ENCODE peak calls at places on chromosomes 16 and 17, in six cellular contexts. E is left ventricle myocardium inferior, V is fibroblast of the aortic adventitia, Y is GM06990, C is left lung, D is mammary epithelial cell. P is an unnamed sample.

GRCh38 chr17:33218657-33219298 is 74.3 kb downstream of the ASIC2 start:
- DNase-seq in Y (no peak), V (peak), D (no peak), C (no peak), E (no peak), P (no peak)

GRCh38 chr16:72442381-72443158 is 270.6 kb upstream of the PMFBP1 start:
- DNase-seq in C (no peak), E (no peak), V (no peak), Y (no peak), D (no peak), P (no peak)

GRCh38 chr17:37417852-37418251 is 11.2 kb downstream of the TADA2A start:
- DNase-seq in Y (no peak), D (no peak), C (no peak), E (no peak), V (no peak), P (no peak)

GRCh38 chr16:27499659-27500055 is 50.1 kb downstream of the GTF3C1 start:
- DNase-seq in V (no peak), D (no peak), E (peak), Y (no peak), C (no peak), P (no peak)

GRCh38 chr17:73262676-73263642 is 1.3 kb upstream of the CPSF4L start:
- DNase-seq in E (no peak), C (no peak), Y (no peak), V (peak), D (no peak), P (no peak)

GRCh38 chr16:82524939-82525338 is 101.8 kb upstream of the CDH13 start:
- DNase-seq in E (no peak), Y (no peak), D (no peak), V (no peak), C (no peak), P (no peak)

GRCh38 chr17:34312080-34312479 is 7.2 kb upstream of the CCL8 start:
- DNase-seq in V (peak), C (no peak), E (no peak), D (no peak), Y (no peak), P (no peak)

GRCh38 chr17:75832164-75832651 is 12.0 kb downstream of the UNC13D start:
- DNase-seq in C (peak), D (peak), V (peak), Y (no peak), E (no peak), P (no peak)

GRCh38 chr16:71250461-71251232 is 20.1 kb upstream of the HYDIN start:
- DNase-seq in C (no peak), Y (no peak), E (no peak), D (peak), V (peak), P (no peak)

GRCh38 chr17:900336-900735 is 79.2 kb downstream of the NXN start:
- DNase-seq in D (no peak), C (no peak), E (no peak), V (peak), Y (no peak), P (no peak)

GRCh38 chr16:82653550-82654511 is 27.1 kb downstream of the CDH13 start:
- DNase-seq in V (peak), D (peak), C (no peak), E (no peak), Y (peak), P (peak)

GRCh38 chr17:63095459-63095858 is 129.4 kb downstream of the TANC2 start:
- DNase-seq in C (no peak), D (peak), V (no peak), E (no peak), Y (no peak), P (no peak)

GRCh38 chr16:73179671-73180370 is 131.9 kb upstream of the ZFHX3 start:
- DNase-seq in C (no peak), D (no peak), E (peak), V (peak), Y (no peak), P (no peak)

GRCh38 chr17:31404028-31404949 is 12.8 kb downstream of the RAB11FIP4 start:
- DNase-seq in V (no peak), E (no peak), Y (no peak), C (no peak), D (peak), P (no peak)

GRCh38 chr16:11016993-11017392 is 72.6 kb downstream of the CLEC16A start:
- DNase-seq in Y (no peak), V (peak), E (peak), C (peak), D (peak), P (no peak)

GRCh38 chr17:28252436-28252835 is 66.6 kb upstream of the TMEM97 start:
- DNase-seq in E (no peak), Y (no peak), C (no peak), D (peak), V (peak), P (no peak)

GRCh38 chr16:55340445-55340844 is 16.4 kb downstream of the IRX6 start:
- DNase-seq in Y (no peak), E (no peak), D (no peak), V (no peak), C (no peak), P (no peak)

GRCh38 chr16:20348365-20349185 is 3.9 kb downstream of the UMOD start:
- DNase-seq in V (no peak), Y (peak), C (no peak), D (no peak), E (no peak), P (no peak)

GRCh38 chr17:17172990-17173389 is 33.1 kb downstream of the PLD6 start:
- DNase-seq in C (no peak), Y (no peak), D (no peak), E (no peak), V (no peak), P (no peak)

GRCh38 chr16:72739577-72739976 is 308.4 kb downstream of the ZFHX3 start:
- DNase-seq in Y (no peak), V (peak), E (no peak), C (no peak), D (peak), P (no peak)

GRCh38 chr16:24610421-24610765 is 71.0 kb downstream of the RBBP6 start:
- DNase-seq in D (peak), C (no peak), Y (peak), E (peak), V (peak), P (no peak)

GRCh38 chr16:48862087-48862532 is 252.1 kb upstream of the N4BP1 start:
- DNase-seq in V (peak), E (no peak), D (peak), C (no peak), Y (no peak), P (no peak)

GRCh38 chr17:48110722-48111121 is 3.2 kb downstream of the SNX11 start:
- DNase-seq in C (no peak), Y (peak), D (no peak), E (no peak), V (no peak), P (no peak)

GRCh38 chr17:40551091-40551873 is 14.0 kb downstream of the CCR7 start:
- DNase-seq in E (peak), C (peak), V (peak), Y (no peak), D (no peak), P (no peak)

GRCh38 chr16:11972128-11972527 is 4.4 kb upstream of the SNX29 start:
- DNase-seq in Y (no peak), C (no peak), D (no peak), E (no peak), V (no peak), P (no peak)

GRCh38 chr17:1398900-1399299 is 1.1 kb downstream of the YWHAE start:
- DNase-seq in C (no peak), V (peak), E (no peak), Y (no peak), D (peak), P (no peak)

GRCh38 chr17:59513934-59514841 is 51.2 kb upstream of the DHX40 start:
- DNase-seq in Y (no peak), V (peak), E (peak), C (peak), D (peak), P (no peak)

GRCh38 chr17:61366715-61367413 is 32.8 kb upstream of the TBX2 start:
- DNase-seq in C (no peak), D (no peak), Y (no peak), E (peak), V (no peak), P (no peak)

GRCh38 chr17:40452074-40452787 is 9.0 kb downstream of the IGFBP4 start:
- DNase-seq in Y (no peak), E (no peak), C (no peak), V (peak), D (no peak), P (no peak)

GRCh38 chr16:56732366-56732765 is 2.4 kb downstream of the NUP93 start:
- DNase-seq in V (no peak), E (no peak), C (no peak), Y (peak), D (no peak), P (no peak)

GRCh38 chr16:84749072-84749471 is 49.3 kb downstream of the USP10 start:
- DNase-seq in Y (no peak), E (no peak), D (no peak), V (no peak), C (no peak), P (no peak)
- TF ChIP-seq CTCF in Y (peak), E (no peak), D (no peak), V (no peak), C (no peak), P (no peak)

GRCh38 chr17:80929449-80929848 is 62.2 kb upstream of the CHMP6 start:
- DNase-seq in V (no peak), D (no peak), E (no peak), Y (no peak), C (peak), P (no peak)
- H3K4me3 ChIP-seq in V (no peak), D (no peak), E (no peak), Y (no peak), C (no peak), P (no peak)

DNA sequence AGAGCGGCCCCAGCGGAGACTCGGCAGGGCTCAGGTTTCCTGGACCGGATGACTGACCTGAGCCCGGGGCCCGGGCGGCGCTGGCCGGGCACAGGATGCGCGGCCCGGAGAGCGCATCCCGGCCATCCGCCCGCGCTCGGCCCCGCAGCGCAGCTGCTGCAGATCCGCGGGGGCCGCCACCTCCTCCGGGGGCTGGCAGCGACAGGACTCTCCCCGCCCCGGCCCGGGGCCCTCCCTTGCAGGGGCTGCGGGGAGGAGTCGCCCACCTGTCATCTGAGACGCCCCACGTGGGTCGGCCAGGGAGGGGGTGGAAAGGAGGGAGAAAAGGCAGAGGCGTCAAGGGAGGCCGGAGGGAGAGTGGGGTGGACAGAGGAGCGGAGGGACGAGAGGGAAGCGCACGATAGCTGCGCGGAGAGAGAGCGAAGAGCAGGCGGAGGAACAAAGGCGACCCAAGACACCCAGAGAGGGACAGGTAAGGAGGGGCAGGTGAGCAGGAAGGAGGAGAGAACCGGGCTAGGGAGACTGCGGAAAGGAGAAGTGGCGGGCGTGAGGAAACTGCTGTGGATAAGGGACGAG is 471 bp upstream of the PRKAR1A start:
- DNase-seq in E (peak), C (peak), D (peak), V (peak), Y (peak), P (no peak)
- TF ChIP-seq CTCF in E (no peak), C (no peak), D (no peak), V (no peak), Y (no peak), P (no peak)

GRCh38 chr16:51133691-51134090 is 17.4 kb downstream of the SALL1 start:
- DNase-seq in D (no peak), V (no peak), E (no peak), Y (no peak), C (no peak), P (no peak)
- H3K4me3 ChIP-seq in D (no peak), V (no peak), E (no peak), Y (no peak), C (no peak), P (no peak)

DNA sequence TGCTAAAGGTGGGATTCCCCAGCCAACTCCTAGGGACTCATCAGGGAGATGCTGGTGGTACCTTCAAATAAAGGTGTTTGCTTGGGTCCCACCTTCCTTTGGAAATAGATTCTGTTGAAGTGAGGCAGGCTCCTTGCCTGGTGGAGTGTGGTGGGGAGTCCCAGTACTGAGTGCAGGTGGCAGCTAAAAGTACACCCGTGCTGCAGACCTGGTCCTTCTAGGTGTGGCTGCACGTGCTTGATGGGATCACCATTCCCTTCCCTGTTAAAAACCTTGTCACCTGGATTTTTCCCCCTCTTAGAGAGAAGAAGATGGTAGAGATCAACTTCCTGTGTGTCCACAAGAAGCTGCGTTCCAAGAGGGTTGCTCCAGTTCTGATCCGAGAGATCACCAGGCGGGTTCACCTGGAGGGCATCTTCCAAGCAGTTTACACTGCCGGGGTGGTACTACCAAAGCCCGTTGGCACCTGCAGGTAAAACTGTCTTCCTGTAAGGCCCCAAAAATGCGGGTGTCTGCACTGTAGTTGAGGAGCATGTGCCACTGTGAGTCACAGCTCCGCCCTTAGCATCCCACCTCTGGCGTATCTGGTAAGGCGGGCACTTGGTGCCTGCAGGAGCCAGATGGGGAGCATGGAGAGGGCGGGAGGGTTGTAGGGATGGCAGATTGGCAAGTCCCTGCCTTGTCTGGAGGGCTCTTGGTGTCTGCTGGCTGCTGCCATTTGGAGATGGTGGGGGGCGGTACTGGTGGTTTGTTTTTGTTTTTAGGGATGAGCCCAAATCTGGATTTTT is 34.0 kb downstream of the PLCD3 start:
- DNase-seq in V (no peak), C (no peak), Y (no peak), E (no peak), D (peak), P (no peak)
- TF ChIP-seq CTCF in V (no peak), C (no peak), Y (no peak), E (no peak), D (no peak), P (no peak)